ENCODE peak calls at places on chromosome 11, in five cellular contexts. One of them, this sample, is unnamed.

GRCh38 chr11:13963949-13964770 is 1.6 kb downstream of the SPON1 start:
- DNase-seq in Caco-2: no peak
- DNase-seq in CD8-positive, alpha-beta T cell: no peak
- DNase-seq in prostate gland: no peak
- DNase-seq in tibial nerve: no peak
- DNase-seq in this sample: peak; percentile 79

GRCh38 chr11:124075841-124076571 is 34.9 kb upstream of the OR10G7 start:
- DNase-seq in CD8-positive, alpha-beta T cell: no peak
- DNase-seq in Caco-2: peak; percentile 12
- DNase-seq in prostate gland: no peak
- DNase-seq in tibial nerve: no peak
- DNase-seq in this sample: no peak

GRCh38 chr11:114280696-114281095 is 15.5 kb upstream of the NNMT start:
- DNase-seq in tibial nerve: peak; percentile 49
- DNase-seq in CD8-positive, alpha-beta T cell: no peak
- DNase-seq in Caco-2: peak; percentile 86
- DNase-seq in prostate gland: peak; percentile 56
- DNase-seq in this sample: peak; percentile 86

GRCh38 chr11:9629064-9629463 is 34.8 kb upstream of the SWAP70 start:
- DNase-seq in prostate gland: no peak
- DNase-seq in tibial nerve: no peak
- DNase-seq in CD8-positive, alpha-beta T cell: no peak
- DNase-seq in Caco-2: no peak
- DNase-seq in this sample: no peak

GRCh38 chr11:125168875-125169537 is 4.5 kb downstream of the PKNOX2 start:
- DNase-seq in tibial nerve: no peak
- DNase-seq in CD8-positive, alpha-beta T cell: no peak
- DNase-seq in Caco-2: no peak
- DNase-seq in prostate gland: no peak
- DNase-seq in this sample: no peak

GRCh38 chr11:105230586-105230985 is 91.0 kb upstream of the CARD18 start:
- DNase-seq in tibial nerve: no peak
- DNase-seq in CD8-positive, alpha-beta T cell: no peak
- DNase-seq in prostate gland: no peak
- DNase-seq in Caco-2: no peak
- DNase-seq in this sample: no peak

GRCh38 chr11:44623716-44624491 is 58.4 kb downstream of the CD82 start:
- DNase-seq in Caco-2: no peak
- DNase-seq in prostate gland: peak; percentile 3
- DNase-seq in tibial nerve: peak; percentile 4
- DNase-seq in CD8-positive, alpha-beta T cell: no peak
- DNase-seq in this sample: peak; percentile 22

GRCh38 chr11:45148276-45148675 is 1.8 kb downstream of the PRDM11 start:
- DNase-seq in prostate gland: peak; percentile 1
- DNase-seq in tibial nerve: no peak
- DNase-seq in CD8-positive, alpha-beta T cell: no peak
- DNase-seq in Caco-2: no peak
- DNase-seq in this sample: no peak

GRCh38 chr11:47714554-47715081 is 551 bp downstream of the AGBL2 start:
- DNase-seq in tibial nerve: peak; percentile 13
- DNase-seq in Caco-2: no peak
- DNase-seq in CD8-positive, alpha-beta T cell: no peak
- DNase-seq in prostate gland: no peak
- DNase-seq in this sample: no peak

GRCh38 chr11:38756537-38756936 is 2158.5 kb upstream of the RAG2 start:
- DNase-seq in tibial nerve: no peak
- DNase-seq in Caco-2: no peak
- DNase-seq in prostate gland: no peak
- DNase-seq in CD8-positive, alpha-beta T cell: no peak
- DNase-seq in this sample: no peak

GRCh38 chr11:124209824-124210357 is 26.7 kb downstream of the OR10D3 start:
- DNase-seq in tibial nerve: no peak
- DNase-seq in prostate gland: no peak
- DNase-seq in Caco-2: no peak
- DNase-seq in CD8-positive, alpha-beta T cell: no peak
- DNase-seq in this sample: no peak

DNA sequence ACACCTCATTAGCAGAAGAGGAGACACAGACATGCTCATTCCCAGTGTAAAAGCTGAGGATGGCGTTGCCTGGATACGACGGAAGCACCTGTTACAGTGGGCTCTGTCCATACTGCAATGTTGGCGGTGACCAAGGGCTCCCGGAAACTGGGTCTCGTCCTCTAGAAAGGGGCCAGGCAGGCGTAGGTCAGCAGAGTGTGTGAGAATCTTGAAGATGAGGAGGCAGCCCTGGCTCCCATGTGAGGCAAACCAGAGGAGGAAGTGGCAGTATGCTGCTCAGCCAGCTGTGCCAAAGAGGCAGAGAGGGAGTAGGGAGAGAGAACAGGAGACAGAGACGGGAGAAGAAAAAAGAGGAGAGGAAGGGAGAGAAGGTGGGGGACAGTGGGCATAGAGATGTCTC is 10.3 kb downstream of the LTO1 start:
- DNase-seq in prostate gland: no peak
- DNase-seq in tibial nerve: no peak
- DNase-seq in Caco-2: no peak
- DNase-seq in CD8-positive, alpha-beta T cell: no peak
- DNase-seq in this sample: peak; percentile 15
- H3K36me3 ChIP-seq in prostate gland: no peaks in the 10 kb centered on the region
- H3K36me3 ChIP-seq in tibial nerve: no peaks in the 10 kb centered on the region
- H3K36me3 ChIP-seq in Caco-2: peaks cover 11% of the 10 kb centered on the region
- H3K36me3 ChIP-seq in CD8-positive, alpha-beta T cell: peaks cover 26% of the 10 kb centered on the region
- H3K36me3 ChIP-seq in this sample: peaks cover 3% of the 10 kb centered on the region

DNA sequence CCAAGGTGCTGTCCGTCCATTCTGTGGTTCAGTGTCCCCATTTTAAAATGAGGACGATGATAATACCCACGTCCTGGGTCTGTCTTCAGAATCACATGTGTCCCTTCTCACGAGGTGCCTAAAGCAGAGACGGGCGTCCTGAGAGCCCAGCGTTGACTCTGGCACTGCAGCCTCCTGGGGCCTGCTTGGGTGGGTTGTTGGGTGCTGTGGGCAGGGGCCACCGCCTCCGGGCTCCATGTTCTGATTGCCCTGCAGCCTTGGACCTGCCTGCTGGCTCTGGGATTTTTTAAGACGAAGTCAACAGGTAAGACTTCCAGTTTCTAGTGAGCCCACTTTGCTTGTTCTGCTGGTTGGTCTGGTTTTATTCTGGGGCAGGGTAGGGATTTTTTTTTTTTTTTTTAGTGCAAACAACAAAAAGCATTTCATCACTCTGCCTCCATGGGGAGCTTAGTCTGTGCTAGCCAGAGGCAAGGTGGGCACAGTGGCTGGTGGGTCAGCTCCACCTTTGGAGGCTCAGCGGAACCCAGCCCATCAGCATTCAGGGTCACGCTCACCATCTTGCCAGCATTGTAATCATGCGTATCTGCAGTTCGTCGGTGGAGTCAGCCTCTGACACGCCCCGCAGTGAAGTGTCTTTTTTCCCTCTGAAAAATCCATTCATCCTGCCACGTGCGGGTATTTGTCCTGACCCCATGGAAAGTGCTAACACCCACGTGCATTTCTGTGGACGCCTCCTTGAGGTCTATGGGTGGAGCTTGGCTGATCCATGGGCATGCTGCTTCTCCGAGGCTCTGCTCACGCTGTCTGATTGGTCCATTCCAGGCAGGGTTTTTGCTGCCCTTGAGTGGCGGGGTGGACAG is 28.3 kb downstream of the NADSYN1 start:
- DNase-seq in CD8-positive, alpha-beta T cell: no peak
- DNase-seq in Caco-2: peak; percentile 86
- DNase-seq in tibial nerve: no peak
- DNase-seq in prostate gland: peak; percentile 51
- DNase-seq in this sample: no peak
- H3K36me3 ChIP-seq in CD8-positive, alpha-beta T cell: peaks cover 46% of the 10 kb centered on the region
- H3K36me3 ChIP-seq in Caco-2: peaks cover 10% of the 10 kb centered on the region
- H3K36me3 ChIP-seq in tibial nerve: peaks cover 4% of the 10 kb centered on the region
- H3K36me3 ChIP-seq in prostate gland: peaks cover 19% of the 10 kb centered on the region
- H3K36me3 ChIP-seq in this sample: peaks cover 6% of the 10 kb centered on the region

DNA sequence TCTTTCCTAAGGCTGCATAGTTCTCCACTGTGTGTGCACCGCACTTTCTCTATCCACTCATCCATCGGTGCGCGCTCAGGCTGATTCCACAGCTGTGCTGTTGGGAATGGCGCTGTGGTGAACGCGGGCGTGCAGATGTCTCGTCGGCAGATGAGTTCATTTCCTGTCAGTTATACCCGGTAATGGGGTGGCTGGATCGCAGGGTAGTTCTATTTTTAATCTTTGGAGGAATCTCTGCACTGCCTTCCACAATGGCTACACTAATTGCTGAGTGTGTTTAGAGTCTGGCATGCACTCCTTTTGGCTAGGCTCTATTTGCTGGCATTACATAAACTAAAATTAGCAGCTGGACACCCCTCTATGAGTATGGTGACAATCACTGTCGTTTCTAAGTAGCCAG is 27.9 kb upstream of the KRTAP5-7 start:
- DNase-seq in prostate gland: no peak
- DNase-seq in CD8-positive, alpha-beta T cell: no peak
- DNase-seq in Caco-2: no peak
- DNase-seq in tibial nerve: no peak
- DNase-seq in this sample: no peak
- H3K36me3 ChIP-seq in prostate gland: peaks cover 15% of the 10 kb centered on the region
- H3K36me3 ChIP-seq in CD8-positive, alpha-beta T cell: peaks cover 50% of the 10 kb centered on the region
- H3K36me3 ChIP-seq in Caco-2: peaks cover 11% of the 10 kb centered on the region
- H3K36me3 ChIP-seq in tibial nerve: no peaks in the 10 kb centered on the region
- H3K36me3 ChIP-seq in this sample: no peaks in the 10 kb centered on the region

GRCh38 chr11:78562398-78562797 is 12.3 kb downstream of the NARS2 start:
- DNase-seq in CD8-positive, alpha-beta T cell: no peak
- DNase-seq in tibial nerve: no peak
- DNase-seq in prostate gland: no peak
- DNase-seq in Caco-2: no peak
- DNase-seq in this sample: no peak
- H3K36me3 ChIP-seq in CD8-positive, alpha-beta T cell: peaks cover 8% of the 10 kb centered on the region
- H3K36me3 ChIP-seq in tibial nerve: no peaks in the 10 kb centered on the region
- H3K36me3 ChIP-seq in prostate gland: no peaks in the 10 kb centered on the region
- H3K36me3 ChIP-seq in Caco-2: peaks cover 2% of the 10 kb centered on the region
- H3K36me3 ChIP-seq in this sample: peaks cover 3% of the 10 kb centered on the region

GRCh38 chr11:1011320-1011698 is 25.2 kb downstream of the MUC6 start:
- DNase-seq in tibial nerve: no peak
- DNase-seq in Caco-2: no peak
- DNase-seq in CD8-positive, alpha-beta T cell: no peak
- DNase-seq in prostate gland: no peak
- DNase-seq in this sample: no peak

GRCh38 chr11:1009371-1009770 is 27.1 kb downstream of the MUC6 start:
- DNase-seq in tibial nerve: no peak
- DNase-seq in CD8-positive, alpha-beta T cell: no peak
- DNase-seq in Caco-2: no peak
- DNase-seq in prostate gland: no peak
- DNase-seq in this sample: no peak

GRCh38 chr11:1010006-1010405 is 26.5 kb downstream of the MUC6 start:
- DNase-seq in prostate gland: no peak
- DNase-seq in Caco-2: no peak
- DNase-seq in CD8-positive, alpha-beta T cell: no peak
- DNase-seq in tibial nerve: no peak
- DNase-seq in this sample: no peak

GRCh38 chr11:1012291-1012690 is 24.2 kb downstream of the MUC6 start:
- DNase-seq in CD8-positive, alpha-beta T cell: no peak
- DNase-seq in Caco-2: no peak
- DNase-seq in tibial nerve: no peak
- DNase-seq in prostate gland: no peak
- DNase-seq in this sample: no peak

GRCh38 chr11:1010551-1011319 is 25.8 kb downstream of the MUC6 start:
- DNase-seq in CD8-positive, alpha-beta T cell: no peak
- DNase-seq in Caco-2: no peak
- DNase-seq in tibial nerve: no peak
- DNase-seq in prostate gland: no peak
- DNase-seq in this sample: no peak
- H3K36me3 ChIP-seq in CD8-positive, alpha-beta T cell: peaks cover 14% of the 10 kb centered on the region
- H3K36me3 ChIP-seq in Caco-2: no peaks in the 10 kb centered on the region
- H3K36me3 ChIP-seq in tibial nerve: no peaks in the 10 kb centered on the region
- H3K36me3 ChIP-seq in prostate gland: peaks cover 15% of the 10 kb centered on the region
- H3K36me3 ChIP-seq in this sample: peaks cover 14% of the 10 kb centered on the region

DNA sequence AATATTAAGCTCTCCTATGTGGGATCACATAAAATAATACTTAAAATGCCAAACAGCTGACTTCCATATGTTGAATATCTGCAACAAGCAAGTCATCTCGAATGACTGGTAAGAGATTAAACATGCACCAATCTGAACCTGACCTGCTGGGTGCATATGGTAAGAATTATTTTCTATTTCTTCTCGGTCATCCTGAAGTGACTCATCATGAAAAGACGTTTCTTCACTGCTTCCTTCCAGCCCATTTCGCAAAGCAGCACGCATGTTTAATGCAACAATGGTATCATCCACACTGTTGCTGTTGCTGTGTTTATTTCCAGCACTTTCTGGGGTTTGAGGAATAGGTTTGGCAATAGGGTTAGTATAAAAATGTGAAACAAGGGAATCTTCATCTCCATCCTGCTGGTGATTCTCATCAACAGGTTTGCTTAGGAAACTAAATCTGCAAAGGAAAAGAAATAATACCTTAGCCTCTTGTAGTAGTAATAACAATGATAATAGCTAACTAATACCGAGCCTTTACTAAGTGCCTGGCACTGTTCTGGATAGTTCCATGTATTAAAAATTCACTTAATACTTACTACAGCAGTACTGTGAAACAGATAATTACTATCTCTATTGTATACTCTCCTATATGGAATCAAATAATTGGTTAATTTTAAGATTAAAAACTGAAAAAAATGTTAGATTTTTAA is 52.0 kb upstream of the CHRNA10 start:
- DNase-seq in prostate gland: no peak
- DNase-seq in CD8-positive, alpha-beta T cell: no peak
- DNase-seq in tibial nerve: peak; percentile 11
- DNase-seq in Caco-2: no peak
- DNase-seq in this sample: no peak
- H3K36me3 ChIP-seq in prostate gland: peaks cover 5% of the 10 kb centered on the region
- H3K36me3 ChIP-seq in CD8-positive, alpha-beta T cell: peaks cover 48% of the 10 kb centered on the region
- H3K36me3 ChIP-seq in tibial nerve: no peaks in the 10 kb centered on the region
- H3K36me3 ChIP-seq in Caco-2: peaks cover 10% of the 10 kb centered on the region
- H3K36me3 ChIP-seq in this sample: peaks cover 26% of the 10 kb centered on the region

DNA sequence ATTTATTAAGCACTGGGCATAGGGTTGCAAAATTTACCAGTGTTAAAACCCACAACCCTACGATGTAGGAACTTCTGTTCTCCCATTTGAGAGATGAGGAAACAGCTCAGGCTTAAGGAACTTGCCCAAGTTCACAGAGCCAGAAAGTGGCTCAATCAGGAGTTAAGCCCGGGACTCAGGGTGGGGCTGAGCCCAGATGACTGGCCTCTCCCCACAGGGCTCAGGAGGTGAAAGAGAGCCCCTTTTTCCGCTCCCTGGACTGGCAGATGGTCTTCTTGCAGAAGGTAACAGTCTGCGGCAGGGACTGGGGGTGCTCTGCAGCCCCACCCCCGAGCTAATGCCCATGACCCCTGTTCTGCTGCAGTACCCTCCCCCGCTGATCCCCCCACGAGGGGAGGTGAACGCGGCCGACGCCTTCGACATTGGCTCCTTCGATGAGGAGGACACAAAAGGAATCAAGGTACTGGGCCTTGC is 5.6 kb upstream of the ANKRD13D start:
- DNase-seq in CD8-positive, alpha-beta T cell: no peak
- DNase-seq in tibial nerve: no peak
- DNase-seq in Caco-2: no peak
- DNase-seq in prostate gland: no peak
- DNase-seq in this sample: no peak
- H3K36me3 ChIP-seq in CD8-positive, alpha-beta T cell: peaks cover 70% of the 10 kb centered on the region
- H3K36me3 ChIP-seq in tibial nerve: peaks cover 5% of the 10 kb centered on the region
- H3K36me3 ChIP-seq in Caco-2: peaks cover 9% of the 10 kb centered on the region
- H3K36me3 ChIP-seq in prostate gland: peaks cover 67% of the 10 kb centered on the region
- H3K36me3 ChIP-seq in this sample: peaks cover 22% of the 10 kb centered on the region

This sample was measured in H7.